ENCODE peak calls at places on chromosome 18, in seven cellular contexts. G is colonic mucosa, Y is aorta, W is H7, T is neural progenitor cell, S is IMR-90, F is cardiac fibroblast. E is an unnamed sample.
A peak's percentile ranks its signal among the peaks of the same experiment; 100 is the strongest.

GRCh38 chr18:12442946-12443345 is 35.2 kb downstream of the PRELID3A start:
- DNase-seq in G (no peak), Y (no peak), W (no peak), T (no peak), S (peak; percentile 75), F (peak; percentile 61), E (no peak)

GRCh38 chr18:51195602-51196115 is 1.8 kb downstream of the MEX3C start:
- DNase-seq in G (peak; percentile 60), Y (no peak), W (peak; percentile 61), T (peak; percentile 87), S (peak; percentile 60), F (peak; percentile 54), E (peak; percentile 34)

GRCh38 chr18:76259726-76260125 is 235.3 kb downstream of the ZNF516 start:
- DNase-seq in G (no peak), Y (no peak), W (no peak), T (no peak), S (no peak), F (no peak), E (no peak)

GRCh38 chr18:13234528-13234795 is 15.9 kb downstream of the LDLRAD4 start:
- DNase-seq in G (peak; percentile 14), Y (no peak), W (no peak), T (no peak), S (no peak), F (no peak), E (no peak)

GRCh38 chr18:10051877-10052631 is 138.2 kb downstream of the VAPA start:
- DNase-seq in G (peak; percentile 45), Y (no peak), W (no peak), T (no peak), S (peak; percentile 99), F (peak; percentile 83), E (peak; percentile 48)

GRCh38 chr18:51077217-51077616 is 47.2 kb downstream of the SMAD4 start:
- DNase-seq in G (no peak), Y (no peak), W (no peak), T (no peak), S (peak; percentile 62), F (peak; percentile 66), E (peak; percentile 77)

GRCh38 chr18:78106946-78107345 is 857.3 kb downstream of the GALR1 start:
- DNase-seq in G (no peak), Y (no peak), W (no peak), T (no peak), S (no peak), F (no peak), E (no peak)

GRCh38 chr18:49628119-49628518 is 66.3 kb downstream of the LIPG start:
- DNase-seq in G (no peak), Y (no peak), W (no peak), T (no peak), S (no peak), F (peak; percentile 39), E (no peak)

GRCh38 chr18:43596106-43596712 is 318.9 kb upstream of the SYT4 start:
- DNase-seq in G (no peak), Y (no peak), W (no peak), T (peak; percentile 13), S (peak; percentile 29), F (peak; percentile 56), E (no peak)

GRCh38 chr18:48545690-48546365 is 7.0 kb downstream of the CTIF start:
- DNase-seq in G (no peak), Y (peak; percentile 73), W (peak; percentile 76), T (peak; percentile 95), S (peak; percentile 90), F (peak; percentile 92), E (peak; percentile 86)
- H3K4me3 ChIP-seq in G (no peak overlapping the region), Y (no peak overlapping the region), W (no peak overlapping the region), T (peak overlapping the region; percentile 12), S (no peak overlapping the region), F (no peak overlapping the region), E (no peak overlapping the region)

GRCh38 chr18:4631239-4631638 is 176.1 kb upstream of the DLGAP1 start:
- DNase-seq in G (no peak), Y (no peak), W (peak; percentile 3), T (no peak), S (no peak), F (no peak), E (no peak)
- H3K4me3 ChIP-seq in G (no peak overlapping the region), Y (no peak overlapping the region), W (no peak overlapping the region), T (no peak overlapping the region), S (no peak overlapping the region), F (no peak overlapping the region), E (no peak overlapping the region)

GRCh38 chr18:35303610-35304009 is 13.6 kb upstream of the ZSCAN30 start:
- DNase-seq in G (no peak), Y (no peak), W (no peak), T (no peak), S (no peak), F (no peak), E (no peak)

GRCh38 chr18:35311506-35311905 is 21.5 kb upstream of the ZSCAN30 start:
- DNase-seq in G (no peak), Y (no peak), W (no peak), T (no peak), S (peak; percentile 65), F (peak; percentile 54), E (peak; percentile 26)

DNA sequence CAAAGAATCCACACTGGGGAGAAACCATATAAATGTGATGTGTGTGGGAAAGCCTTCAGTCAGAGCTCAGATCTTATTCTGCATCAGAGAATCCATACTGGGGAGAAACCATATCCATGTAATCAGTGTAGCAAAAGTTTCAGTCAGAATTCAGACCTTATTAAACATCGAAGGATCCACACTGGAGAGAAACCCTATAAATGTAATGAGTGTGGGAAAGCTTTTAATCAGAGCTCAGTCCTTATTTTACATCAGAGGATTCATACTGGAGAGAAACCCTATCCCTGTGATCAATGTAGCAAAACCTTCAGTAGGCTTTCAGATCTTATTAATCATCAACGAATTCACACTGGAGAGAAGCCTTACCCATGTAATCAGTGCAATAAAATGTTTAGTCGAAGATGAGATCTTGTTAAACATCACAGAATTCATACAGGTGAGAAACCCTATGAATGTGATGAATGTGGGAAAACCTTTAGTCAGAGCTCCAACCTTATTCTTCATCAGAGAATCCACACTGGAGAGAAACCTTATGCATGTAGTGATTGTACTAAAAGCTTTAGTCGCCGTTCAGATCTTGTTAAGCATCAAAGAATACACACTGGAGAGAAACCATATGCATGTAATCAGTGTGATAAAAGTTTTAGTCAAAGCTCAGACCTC is 16.7 kb upstream of the ZSCAN30 start:
- DNase-seq in G (no peak), Y (no peak), W (no peak), T (no peak), S (no peak), F (peak; percentile 11), E (no peak)
- H3K4me3 ChIP-seq in G (no peak overlapping the region), Y (no peak overlapping the region), W (no peak overlapping the region), T (no peak overlapping the region), S (no peak overlapping the region), F (no peak overlapping the region), E (no peak overlapping the region)

GRCh38 chr18:55999641-56000040 is 411.6 kb upstream of the TCF4 start:
- DNase-seq in G (no peak), Y (no peak), W (no peak), T (peak; percentile 49), S (no peak), F (no peak), E (no peak)

GRCh38 chr18:55996726-55997125 is 408.7 kb upstream of the TCF4 start:
- DNase-seq in G (no peak), Y (no peak), W (no peak), T (no peak), S (no peak), F (no peak), E (no peak)

GRCh38 chr18:55997156-55997561 is 409.2 kb upstream of the TCF4 start:
- DNase-seq in G (no peak), Y (no peak), W (no peak), T (no peak), S (no peak), F (peak; percentile 11), E (no peak)

GRCh38 chr18:56000041-56000440 is 412.0 kb upstream of the TCF4 start:
- DNase-seq in G (no peak), Y (no peak), W (no peak), T (no peak), S (no peak), F (no peak), E (no peak)

GRCh38 chr18:55998071-55998522 is 410.1 kb upstream of the TCF4 start:
- DNase-seq in G (no peak), Y (no peak), W (peak; percentile 16), T (peak; percentile 93), S (peak; percentile 56), F (peak; percentile 17), E (peak; percentile 7)
- H3K4me3 ChIP-seq in G (no peak overlapping the region), Y (no peak overlapping the region), W (no peak overlapping the region), T (peak overlapping the region; percentile 2), S (no peak overlapping the region), F (no peak overlapping the region), E (peak overlapping the region; percentile 28)

GRCh38 chr18:75071484-75071785 is 137.5 kb downstream of the PTGR3 start:
- DNase-seq in G (no peak), Y (no peak), W (no peak), T (no peak), S (no peak), F (no peak), E (no peak)
- H3K4me3 ChIP-seq in G (no peak overlapping the region), Y (no peak overlapping the region), W (no peak overlapping the region), T (no peak overlapping the region), S (no peak overlapping the region), F (peak overlapping the region; percentile 30), E (peak overlapping the region; percentile 34)

GRCh38 chr18:23650963-23651927 is 11.5 kb downstream of the ANKRD29 start:
- DNase-seq in G (no peak), Y (no peak), W (no peak), T (no peak), S (peak; percentile 77), F (peak; percentile 89), E (peak; percentile 72)

GRCh38 chr18:23648930-23649622 is 13.6 kb downstream of the ANKRD29 start:
- DNase-seq in G (no peak), Y (no peak), W (no peak), T (no peak), S (no peak), F (no peak), E (no peak)

GRCh38 chr18:23645561-23645960 is 17.1 kb downstream of the ANKRD29 start:
- DNase-seq in G (no peak), Y (no peak), W (no peak), T (no peak), S (no peak), F (no peak), E (no peak)

GRCh38 chr18:23646282-23646681 is 16.4 kb downstream of the ANKRD29 start:
- DNase-seq in G (no peak), Y (no peak), W (no peak), T (no peak), S (no peak), F (no peak), E (no peak)

GRCh38 chr18:23648456-23648855 is 14.3 kb downstream of the ANKRD29 start:
- DNase-seq in G (no peak), Y (no peak), W (no peak), T (no peak), S (no peak), F (no peak), E (no peak)
- H3K4me3 ChIP-seq in G (no peak overlapping the region), Y (no peak overlapping the region), W (no peak overlapping the region), T (no peak overlapping the region), S (no peak overlapping the region), F (no peak overlapping the region), E (no peak overlapping the region)

E was measured in brain microvascular endothelial cell.